ENCODE peak calls at places on chromosomes 12 and 14, in nine cellular contexts. One of them, this sample, is unnamed.

GRCh38 chr12:54017027-54017788 is 8.4 kb downstream of the HOXC8 start:
- DNase-seq in sigmoid colon: no peak
- DNase-seq in uterus: no peak
- DNase-seq in HCT116: no peak
- DNase-seq in Panc1: no peak
- DNase-seq in ascending aorta: no peak
- DNase-seq in A549: peak
- DNase-seq in AG04450: no peak
- DNase-seq in astrocyte: no peak
- DNase-seq in this sample: no peak

GRCh38 chr14:103360548-103360947 is 24.7 kb upstream of the MARK3 start:
- DNase-seq in uterus: no peak
- DNase-seq in HCT116: no peak
- DNase-seq in ascending aorta: no peak
- DNase-seq in AG04450: no peak
- DNase-seq in astrocyte: no peak
- DNase-seq in A549: no peak
- DNase-seq in Panc1: no peak
- DNase-seq in sigmoid colon: peak
- DNase-seq in this sample: no peak

GRCh38 chr12:32897276-32897615 is 669 bp upstream of the PKP2 start:
- DNase-seq in HCT116: no peak
- DNase-seq in uterus: no peak
- DNase-seq in Panc1: no peak
- DNase-seq in A549: no peak
- DNase-seq in sigmoid colon: no peak
- DNase-seq in AG04450: no peak
- DNase-seq in astrocyte: no peak
- DNase-seq in ascending aorta: no peak
- DNase-seq in this sample: no peak

GRCh38 chr12:34595749-34596733 is 573.7 kb downstream of the ALG10 start:
- DNase-seq in sigmoid colon: peak
- DNase-seq in uterus: peak
- DNase-seq in AG04450: no peak
- DNase-seq in HCT116: no peak
- DNase-seq in A549: no peak
- DNase-seq in ascending aorta: peak
- DNase-seq in Panc1: no peak
- DNase-seq in astrocyte: no peak
- DNase-seq in this sample: no peak

GRCh38 chr12:109766251-109766778 is 52.7 kb downstream of the FAM222A start:
- DNase-seq in AG04450: no peak
- DNase-seq in A549: no peak
- DNase-seq in HCT116: no peak
- DNase-seq in uterus: no peak
- DNase-seq in ascending aorta: peak
- DNase-seq in sigmoid colon: peak
- DNase-seq in Panc1: no peak
- DNase-seq in astrocyte: no peak
- DNase-seq in this sample: no peak

GRCh38 chr12:121438905-121439304 is 39.0 kb downstream of the RNF34 start:
- DNase-seq in HCT116: no peak
- DNase-seq in A549: no peak
- DNase-seq in Panc1: no peak
- DNase-seq in uterus: no peak
- DNase-seq in AG04450: no peak
- DNase-seq in ascending aorta: no peak
- DNase-seq in sigmoid colon: peak
- DNase-seq in astrocyte: no peak
- DNase-seq in this sample: peak

GRCh38 chr12:115750340-115750739 is 527.2 kb downstream of the MED13L start:
- DNase-seq in astrocyte: no peak
- DNase-seq in A549: no peak
- DNase-seq in sigmoid colon: no peak
- DNase-seq in Panc1: no peak
- DNase-seq in HCT116: no peak
- DNase-seq in AG04450: no peak
- DNase-seq in uterus: no peak
- DNase-seq in ascending aorta: no peak
- DNase-seq in this sample: no peak

GRCh38 chr14:91127411-91127810 is 13.5 kb downstream of the DGLUCY start:
- DNase-seq in uterus: no peak
- DNase-seq in A549: no peak
- DNase-seq in sigmoid colon: no peak
- DNase-seq in AG04450: no peak
- DNase-seq in Panc1: no peak
- DNase-seq in HCT116: no peak
- DNase-seq in ascending aorta: no peak
- DNase-seq in astrocyte: no peak
- DNase-seq in this sample: no peak

GRCh38 chr12:65598688-65599087 is 225.6 kb upstream of the HMGA2 start:
- DNase-seq in uterus: no peak
- DNase-seq in HCT116: no peak
- DNase-seq in A549: no peak
- DNase-seq in astrocyte: no peak
- DNase-seq in AG04450: no peak
- DNase-seq in Panc1: no peak
- DNase-seq in ascending aorta: no peak
- DNase-seq in sigmoid colon: no peak
- DNase-seq in this sample: no peak

GRCh38 chr12:31961137-31961536 is 1.9 kb downstream of the RESF1 start:
- DNase-seq in astrocyte: no peak
- DNase-seq in HCT116: no peak
- DNase-seq in Panc1: no peak
- DNase-seq in uterus: no peak
- DNase-seq in ascending aorta: no peak
- DNase-seq in AG04450: no peak
- DNase-seq in sigmoid colon: no peak
- DNase-seq in A549: no peak
- DNase-seq in this sample: no peak

GRCh38 chr14:94560291-94560665 is 964 bp upstream of the SERPINA4 start:
- DNase-seq in A549: no peak
- DNase-seq in ascending aorta: no peak
- DNase-seq in sigmoid colon: no peak
- DNase-seq in Panc1: no peak
- DNase-seq in uterus: no peak
- DNase-seq in AG04450: no peak
- DNase-seq in astrocyte: no peak
- DNase-seq in HCT116: no peak
- DNase-seq in this sample: no peak

GRCh38 chr12:76611533-76611932 is 52.0 kb upstream of the OSBPL8 start:
- DNase-seq in ascending aorta: no peak
- DNase-seq in astrocyte: peak
- DNase-seq in sigmoid colon: no peak
- DNase-seq in HCT116: no peak
- DNase-seq in Panc1: no peak
- DNase-seq in uterus: no peak
- DNase-seq in A549: no peak
- DNase-seq in AG04450: peak
- DNase-seq in this sample: no peak
- H3K27ac ChIP-seq in ascending aorta: no peak
- H3K27ac ChIP-seq in astrocyte: no peak
- H3K27ac ChIP-seq in sigmoid colon: no peak
- H3K27ac ChIP-seq in HCT116: no peak
- H3K27ac ChIP-seq in Panc1: no peak
- H3K27ac ChIP-seq in uterus: no peak
- H3K27ac ChIP-seq in A549: peak
- H3K27ac ChIP-seq in AG04450: peak
- H3K27ac ChIP-seq in this sample: no peak

DNA sequence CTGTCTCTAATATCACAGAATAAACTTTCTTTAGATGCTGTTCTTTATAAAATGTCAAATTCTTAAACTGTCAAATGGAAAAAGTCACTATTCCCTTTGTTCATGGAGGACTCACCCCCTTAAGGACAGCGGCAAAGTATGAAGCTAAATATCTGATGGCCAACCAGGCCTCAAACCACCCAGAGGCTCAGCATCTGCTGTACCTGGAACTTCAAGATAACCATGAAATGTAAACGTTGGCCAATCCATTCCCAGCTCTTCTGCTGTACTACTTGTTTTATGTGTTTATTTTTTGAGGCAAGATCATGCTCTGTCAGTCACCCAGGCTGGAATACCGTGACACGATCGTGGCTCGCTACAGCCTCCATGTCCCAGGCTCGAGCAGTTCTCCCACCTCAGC is 15.7 kb downstream of the RFC5 start:
- DNase-seq in ascending aorta: no peak
- DNase-seq in Panc1: no peak
- DNase-seq in A549: no peak
- DNase-seq in uterus: no peak
- DNase-seq in HCT116: no peak
- DNase-seq in astrocyte: no peak
- DNase-seq in AG04450: no peak
- DNase-seq in sigmoid colon: no peak
- DNase-seq in this sample: no peak
- H3K27ac ChIP-seq in ascending aorta: no peak
- H3K27ac ChIP-seq in Panc1: no peak
- H3K27ac ChIP-seq in A549: no peak
- H3K27ac ChIP-seq in uterus: no peak
- H3K27ac ChIP-seq in HCT116: no peak
- H3K27ac ChIP-seq in astrocyte: no peak
- H3K27ac ChIP-seq in AG04450: no peak
- H3K27ac ChIP-seq in sigmoid colon: no peak
- H3K27ac ChIP-seq in this sample: no peak

DNA sequence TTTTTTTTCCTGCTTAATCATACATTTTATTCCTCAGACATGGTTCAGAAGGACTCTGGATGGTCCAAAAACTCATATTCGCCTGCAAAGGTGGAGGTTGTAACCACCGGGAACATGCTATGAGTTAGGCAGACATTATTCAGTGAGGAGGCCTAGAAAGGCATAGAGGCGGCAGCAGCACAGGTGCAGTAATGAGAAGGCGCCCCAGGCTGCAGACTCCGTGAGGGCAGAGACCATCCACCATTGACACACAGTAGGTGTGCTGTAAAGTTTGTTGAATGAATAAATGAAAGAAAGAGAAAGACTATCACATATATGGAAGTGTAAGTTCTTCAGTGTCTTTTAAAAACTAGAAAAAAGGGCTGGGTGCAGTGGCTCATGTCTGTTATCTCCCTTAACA is 34.6 kb upstream of the PTGR2 start:
- DNase-seq in astrocyte: no peak
- DNase-seq in uterus: no peak
- DNase-seq in ascending aorta: no peak
- DNase-seq in sigmoid colon: no peak
- DNase-seq in HCT116: no peak
- DNase-seq in A549: no peak
- DNase-seq in Panc1: no peak
- DNase-seq in AG04450: no peak
- DNase-seq in this sample: no peak
- H3K27ac ChIP-seq in astrocyte: no peak
- H3K27ac ChIP-seq in uterus: no peak
- H3K27ac ChIP-seq in ascending aorta: peak
- H3K27ac ChIP-seq in sigmoid colon: peak
- H3K27ac ChIP-seq in HCT116: no peak
- H3K27ac ChIP-seq in A549: no peak
- H3K27ac ChIP-seq in Panc1: no peak
- H3K27ac ChIP-seq in AG04450: no peak
- H3K27ac ChIP-seq in this sample: no peak

DNA sequence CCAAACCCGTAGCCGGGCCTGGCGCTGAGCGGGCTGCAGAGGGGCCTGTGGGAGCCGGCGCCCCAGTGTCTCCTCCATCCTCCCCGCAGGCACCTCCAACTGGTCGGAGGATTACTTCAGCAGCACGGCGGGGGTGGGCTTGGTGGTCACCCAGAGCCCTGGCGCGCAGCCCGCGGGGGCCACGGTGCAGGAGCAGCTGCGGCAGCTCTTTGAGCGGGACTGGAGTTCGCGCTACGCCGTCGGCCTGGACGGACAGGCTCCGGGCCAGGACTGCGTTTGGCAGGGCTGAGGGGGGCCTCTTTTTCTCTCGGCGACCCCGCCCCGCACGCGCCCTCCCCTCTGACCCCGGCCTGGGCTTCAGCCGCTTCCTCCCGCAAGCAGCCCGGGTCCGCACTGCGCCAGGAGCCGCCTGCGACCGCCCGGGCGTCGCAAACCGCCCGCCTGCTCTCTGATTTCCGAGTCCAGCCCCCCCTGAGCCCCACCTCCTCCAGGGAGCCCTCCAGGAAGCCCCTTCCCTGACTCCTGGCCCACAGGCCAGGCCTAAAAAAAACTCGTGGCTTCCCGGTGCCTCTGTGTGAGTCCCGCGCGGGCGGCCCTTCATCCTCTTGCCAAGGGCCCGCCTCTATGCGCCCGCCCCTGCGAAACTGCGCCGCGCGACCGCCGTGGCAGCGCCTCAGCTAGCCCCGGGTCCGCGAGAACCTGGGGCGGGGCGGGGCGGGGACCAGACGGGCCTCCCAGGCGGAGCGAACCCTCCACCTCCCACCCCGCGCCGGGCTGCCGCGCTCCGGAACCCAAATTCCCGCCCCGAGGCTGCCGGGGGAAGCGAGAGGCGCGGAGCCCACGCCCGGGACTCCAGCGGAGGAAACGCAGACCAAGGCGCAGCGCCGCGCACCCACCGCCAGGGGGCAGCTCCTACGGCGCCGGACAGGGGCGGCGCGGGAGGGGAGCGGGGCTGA is 8.3 kb downstream of the PLD4 start:
- DNase-seq in astrocyte: peak
- DNase-seq in sigmoid colon: peak
- DNase-seq in Panc1: peak
- DNase-seq in uterus: peak
- DNase-seq in AG04450: peak
- DNase-seq in ascending aorta: peak
- DNase-seq in A549: peak
- DNase-seq in HCT116: peak
- DNase-seq in this sample: peak
- H3K27ac ChIP-seq in astrocyte: no peak
- H3K27ac ChIP-seq in sigmoid colon: peak
- H3K27ac ChIP-seq in Panc1: no peak
- H3K27ac ChIP-seq in uterus: peak
- H3K27ac ChIP-seq in AG04450: no peak
- H3K27ac ChIP-seq in ascending aorta: peak
- H3K27ac ChIP-seq in A549: peak
- H3K27ac ChIP-seq in HCT116: peak
- H3K27ac ChIP-seq in this sample: no peak

This sample was measured in caudate nucleus.